ENCODE peak calls at places on chromosomes 3 and 15, in seven cellular contexts. U is H9, I is neuronal stem cell, P is mesendoderm, S is mesenchymal stem cell, Y is trophoblast cell, Q is H1. J is an unnamed sample.

GRCh38 chr3:68793750-68794149 is 138.6 kb downstream of the TAFA4 start:
- DNase-seq in S (no peak), P (no peak), U (no peak), Y (no peak), Q (no peak), I (no peak), J (no peak)

GRCh38 chr15:77985931-77986480 is 91.5 kb downstream of the TBC1D2B start:
- DNase-seq in Q (no peak), P (no peak), U (no peak), I (no peak), Y (no peak), S (no peak), J (no peak)

GRCh38 chr3:119695480-119695879 is 7.3 kb upstream of the CFAP91 start:
- DNase-seq in I (no peak), U (no peak), P (peak), Q (no peak), Y (no peak), S (no peak), J (peak)

GRCh38 chr3:40166997-40167396 is 142.5 kb upstream of the EIF1B start:
- DNase-seq in Y (no peak), S (no peak), P (peak), U (peak), Q (peak), I (no peak), J (no peak)

GRCh38 chr15:82540984-82541431 is 751 bp upstream of the RPS17 start:
- DNase-seq in Q (peak), U (peak), I (peak), P (peak), S (no peak), Y (no peak), J (peak)

GRCh38 chr3:177468816-177469590 is 271.7 kb upstream of the TBL1XR1 start:
- DNase-seq in Y (peak), P (peak), Q (no peak), U (no peak), S (peak), I (no peak), J (peak)

GRCh38 chr15:58244546-58244945 is 106.4 kb downstream of the AQP9 start:
- DNase-seq in P (no peak), U (no peak), Y (no peak), I (no peak), Q (no peak), S (no peak), J (no peak)

GRCh38 chr15:60395276-60396011 is 2.3 kb downstream of the ANXA2 start:
- DNase-seq in Y (no peak), P (no peak), S (peak), I (no peak), U (no peak), Q (no peak), J (no peak)

GRCh38 chr15:78108300-78109084 is 16.1 kb downstream of the SH2D7 start:
- DNase-seq in Q (peak), I (peak), P (peak), Y (peak), S (peak), U (peak), J (peak)

GRCh38 chr3:108493862-108494261 is 16.5 kb downstream of the MYH15 start:
- DNase-seq in Y (no peak), Q (no peak), U (peak), I (no peak), S (no peak), P (no peak), J (no peak)

GRCh38 chr3:12194209-12194608 is 35.5 kb upstream of the TIMP4 start:
- DNase-seq in P (no peak), Y (no peak), S (peak), I (peak), U (no peak), Q (no peak), J (peak)

GRCh38 chr3:14879161-14879888 is 60.6 kb downstream of the FGD5 start:
- DNase-seq in P (peak), I (no peak), Q (no peak), S (no peak), U (peak), Y (no peak), J (no peak)

GRCh38 chr3:42656680-42657610 is 3.4 kb downstream of the ZBTB47 start:
- DNase-seq in I (no peak), P (no peak), Y (no peak), Q (no peak), S (no peak), U (no peak), J (no peak)

GRCh38 chr15:48928877-48929538 is 34.7 kb downstream of the SHC4 start:
- DNase-seq in S (no peak), I (no peak), P (no peak), U (no peak), Q (no peak), Y (no peak), J (peak)

GRCh38 chr3:171286580-171287249 is 173.5 kb downstream of the TNIK start:
- DNase-seq in U (no peak), Q (no peak), P (no peak), I (no peak), S (peak), Y (no peak), J (no peak)

GRCh38 chr3:80227216-80227615 is 459.4 kb upstream of the ROBO1 start:
- DNase-seq in P (no peak), U (no peak), Q (no peak), Y (no peak), I (no peak), S (no peak), J (peak)

GRCh38 chr15:75836953-75837321 is 6.3 kb upstream of the UBE2Q2 start:
- DNase-seq in I (no peak), U (no peak), Y (no peak), Q (no peak), S (peak), P (no peak), J (peak)

GRCh38 chr15:36622247-36622795 is 42.9 kb downstream of the CDIN1 start:
- DNase-seq in U (no peak), Y (no peak), S (no peak), Q (no peak), I (no peak), P (no peak), J (no peak)

GRCh38 chr3:87350367-87351199 is 74.2 kb upstream of the POU1F1 start:
- DNase-seq in I (peak), Q (no peak), Y (peak), S (peak), P (peak), U (no peak), J (peak)

GRCh38 chr3:157263027-157263426 is 103.1 kb upstream of the CCNL1 start:
- DNase-seq in Q (no peak), Y (no peak), U (no peak), I (no peak), S (no peak), P (no peak), J (no peak)

GRCh38 chr15:29024681-29025080 is 138.9 kb downstream of the APBA2 start:
- DNase-seq in S (no peak), I (no peak), P (no peak), Y (no peak), Q (no peak), U (no peak), J (no peak)

GRCh38 chr3:131163-131889 is 65.2 kb upstream of the CHL1 start:
- DNase-seq in U (no peak), I (no peak), Y (no peak), S (no peak), Q (no peak), P (no peak), J (no peak)

GRCh38 chr3:168251371-168251770 is 155.6 kb upstream of the GOLIM4 start:
- DNase-seq in U (no peak), I (no peak), S (no peak), P (peak), Y (no peak), Q (no peak), J (no peak)

GRCh38 chr3:99895706-99896441 is 78.2 kb downstream of the CMSS1 start:
- DNase-seq in P (peak), S (peak), Q (no peak), I (no peak), Y (peak), U (no peak), J (peak)

GRCh38 chr3:183826854-183827253 is 1.5 kb upstream of the MAP6D1 start:
- DNase-seq in Q (no peak), U (no peak), S (no peak), I (no peak), P (no peak), Y (no peak), J (no peak)

GRCh38 chr15:64092864-64093626 is 593 bp downstream of the CIAO2A start:
- DNase-seq in Y (no peak), S (peak), P (peak), U (peak), Q (peak), I (peak), J (peak)

GRCh38 chr3:42164635-42165034 is 73.5 kb downstream of the TRAK1 start:
- DNase-seq in P (no peak), I (no peak), U (no peak), S (no peak), Q (no peak), Y (no peak), J (no peak)

GRCh38 chr15:50333229-50333628 is 21.8 kb downstream of the GABPB1 start:
- DNase-seq in Q (no peak), P (no peak), I (no peak), S (no peak), Y (no peak), U (no peak), J (no peak)

GRCh38 chr3:123096701-123097100 is 29.9 kb downstream of the PDIA5 start:
- DNase-seq in U (no peak), Q (no peak), Y (no peak), S (peak), I (no peak), P (no peak), J (peak)

GRCh38 chr3:17686613-17687012 is 55.8 kb downstream of the TBC1D5 start:
- DNase-seq in I (no peak), U (no peak), P (peak), S (peak), Q (no peak), Y (peak), J (no peak)

DNA sequence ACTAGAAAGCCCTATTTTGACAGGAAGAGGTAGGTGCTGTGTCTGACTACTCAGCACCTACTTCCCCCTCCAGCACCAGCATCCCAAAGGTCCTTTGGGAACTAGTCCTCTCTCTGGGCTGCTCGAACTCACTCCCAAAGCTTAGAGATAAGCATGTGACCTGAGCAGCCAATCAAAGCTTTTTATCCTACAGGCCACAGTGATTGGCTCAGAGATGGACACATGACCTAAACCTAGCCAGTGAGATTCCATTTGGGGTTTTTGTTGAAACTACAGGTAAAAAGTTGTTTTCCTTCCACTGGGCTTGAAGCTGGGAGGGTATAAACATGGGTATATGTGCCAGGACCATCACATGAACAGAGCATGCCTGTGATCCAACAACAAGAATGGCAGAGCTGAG is 186.5 kb upstream of the PPP2R3A start:
- DNase-seq in I (no peak), Y (no peak), U (no peak), Q (no peak), P (no peak), S (no peak), J (no peak)
- H2BK120ac ChIP-seq in I (no peak), Y (no peak), U (no peak), Q (no peak), P (no peak), S (no peak), J (no peak)

DNA sequence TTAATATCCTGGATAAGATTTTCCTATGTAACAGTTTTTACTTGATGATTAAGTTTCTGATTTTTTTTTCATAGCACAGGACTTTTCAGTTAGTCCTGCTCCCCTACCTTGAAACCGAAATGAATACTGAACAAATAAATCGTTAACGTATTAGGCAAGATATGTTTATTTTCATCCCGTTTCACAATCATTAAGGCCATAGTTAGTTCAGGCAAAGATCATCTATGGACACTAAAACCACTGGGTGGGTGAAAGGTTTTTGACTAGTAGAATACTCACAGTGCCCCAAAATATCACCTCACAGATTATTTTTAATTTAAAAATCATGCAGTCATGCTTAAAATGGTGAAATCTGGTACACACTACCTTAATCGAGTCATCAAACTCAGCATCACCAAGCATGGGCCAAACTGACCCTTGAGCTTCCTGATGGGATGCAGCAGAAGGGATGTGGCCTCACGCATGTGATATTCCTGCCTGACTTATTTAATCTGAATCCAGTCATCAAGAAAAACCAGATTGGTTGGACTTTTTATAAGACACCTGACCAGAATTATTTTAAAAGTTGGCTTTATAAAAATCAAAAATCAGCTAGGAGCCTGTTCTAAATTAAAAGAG is 365.0 kb downstream of the LPP start:
- DNase-seq in Q (no peak), S (no peak), Y (no peak), I (no peak), U (no peak), P (no peak), J (no peak)
- H2BK120ac ChIP-seq in Q (no peak), S (no peak), Y (no peak), I (no peak), U (no peak), P (no peak), J (no peak)

GRCh38 chr15:30865257-30865656 is 38.5 kb upstream of the FAN1 start:
- DNase-seq in Q (no peak), I (no peak), P (no peak), U (no peak), Y (no peak), S (no peak), J (no peak)
- H2BK120ac ChIP-seq in Q (no peak), I (no peak), P (no peak), U (no peak), Y (no peak), S (no peak), J (no peak)

GRCh38 chr15:71804226-71804625 is 6.1 kb upstream of the NR2E3 start:
- DNase-seq in I (no peak), Q (no peak), Y (no peak), P (no peak), S (no peak), U (no peak), J (no peak)

GRCh38 chr15:71800190-71800589 is 10.2 kb upstream of the NR2E3 start:
- DNase-seq in S (no peak), P (no peak), I (no peak), U (no peak), Y (no peak), Q (no peak), J (no peak)

GRCh38 chr15:71800835-71801745 is 9.3 kb upstream of the NR2E3 start:
- DNase-seq in P (peak), S (peak), Q (peak), U (no peak), I (peak), Y (peak), J (peak)

GRCh38 chr15:71802770-71803169 is 7.6 kb upstream of the NR2E3 start:
- DNase-seq in I (no peak), Q (peak), S (no peak), Y (no peak), P (peak), U (peak), J (no peak)

GRCh38 chr15:71801935-71802655 is 8.3 kb upstream of the NR2E3 start:
- DNase-seq in S (no peak), P (peak), I (no peak), Q (no peak), Y (no peak), U (no peak), J (no peak)
- H2BK120ac ChIP-seq in S (no peak), P (no peak), I (no peak), Q (no peak), Y (no peak), U (no peak), J (no peak)

DNA sequence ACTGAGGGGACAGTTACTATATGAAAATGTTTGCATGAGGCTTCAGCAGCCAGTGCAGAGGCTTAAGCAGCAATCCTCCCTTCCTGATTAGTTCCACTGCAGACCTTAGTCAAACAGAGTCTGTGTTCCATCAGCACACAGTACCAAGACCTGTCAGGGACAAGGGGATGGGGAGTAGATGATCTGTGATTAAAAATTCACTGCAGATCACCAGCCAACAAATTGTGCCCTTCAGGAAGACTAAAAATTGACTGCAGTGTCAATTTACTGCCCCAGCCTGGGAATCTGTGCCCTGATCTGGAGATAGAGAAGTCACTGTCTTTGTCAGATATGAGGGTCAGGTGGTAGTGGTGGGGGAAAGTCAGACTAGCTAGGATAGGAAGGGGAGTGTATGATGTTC is 13.8 kb upstream of the NMNAT3 start:
- DNase-seq in S (no peak), I (no peak), U (no peak), P (no peak), Q (no peak), Y (no peak), J (no peak)
- H2BK120ac ChIP-seq in S (no peak), I (no peak), U (no peak), P (no peak), Q (no peak), Y (no peak), J (no peak)

GRCh38 chr3:151382671-151383070 is 1.9 kb downstream of the P2RY12 start:
- DNase-seq in Q (no peak), I (no peak), U (no peak), P (no peak), S (no peak), Y (no peak), J (no peak)

GRCh38 chr3:151384741-151385174 is at the start of gene P2RY12:
- DNase-seq in I (no peak), Y (no peak), S (no peak), Q (no peak), U (no peak), P (no peak), J (no peak)

GRCh38 chr3:151383111-151383510 is 1.4 kb downstream of the P2RY12 start:
- DNase-seq in P (no peak), S (no peak), Q (no peak), U (no peak), Y (no peak), I (no peak), J (no peak)

GRCh38 chr3:151386063-151386462 is 1.5 kb upstream of the P2RY12 start:
- DNase-seq in I (no peak), Y (no peak), S (no peak), U (no peak), Q (no peak), P (no peak), J (no peak)

DNA sequence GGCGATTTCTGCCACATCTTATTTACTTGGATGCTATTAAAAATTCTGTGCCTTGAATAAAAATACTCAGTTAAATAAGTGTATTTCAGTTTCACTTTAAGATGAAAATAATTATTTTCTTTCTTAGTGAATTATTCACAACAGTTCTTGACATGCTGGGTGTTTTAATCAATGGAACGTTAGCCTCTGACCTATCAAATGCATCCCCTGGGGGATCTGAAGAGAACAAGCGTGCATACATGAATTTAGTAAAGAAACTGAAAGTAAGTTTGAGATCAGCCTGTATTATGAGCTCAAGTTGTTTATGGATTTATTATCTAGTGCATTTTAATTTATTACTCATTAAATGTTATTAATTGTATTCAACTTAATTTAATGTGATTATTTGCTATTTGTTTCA is 597 bp downstream of the P2RY12 start:
- DNase-seq in Y (no peak), I (no peak), U (no peak), P (no peak), S (no peak), Q (no peak), J (no peak)
- H2BK120ac ChIP-seq in Y (no peak), I (no peak), U (no peak), P (no peak), S (no peak), Q (no peak), J (no peak)

GRCh38 chr15:95174281-95174680 is 942.9 kb downstream of the MCTP2 start:
- DNase-seq in U (no peak), Y (no peak), I (peak), S (no peak), Q (no peak), P (no peak), J (peak)

GRCh38 chr15:95180530-95180929 is 949.2 kb downstream of the MCTP2 start:
- DNase-seq in P (no peak), Q (no peak), I (no peak), Y (no peak), S (no peak), U (no peak), J (no peak)

GRCh38 chr15:95175914-95176658 is 944.7 kb downstream of the MCTP2 start:
- DNase-seq in P (no peak), Y (peak), Q (no peak), I (no peak), S (peak), U (no peak), J (peak)

GRCh38 chr15:95174880-95175279 is 943.5 kb downstream of the MCTP2 start:
- DNase-seq in P (no peak), U (no peak), I (no peak), Y (no peak), S (peak), Q (no peak), J (no peak)

GRCh38 chr15:95176794-95177577 is 945.6 kb downstream of the MCTP2 start:
- DNase-seq in U (no peak), I (no peak), S (no peak), Q (no peak), P (peak), Y (no peak), J (no peak)
- H2BK120ac ChIP-seq in U (no peak), I (no peak), S (no peak), Q (no peak), P (no peak), Y (no peak), J (no peak)